ENCODE peak calls at places on chromosomes 3 and 15, in seven cellular contexts. U is SK-N-SH, W is upper lobe of left lung, S is OCI-LY7, L is hepatocyte, O is choroid plexus epithelial cell, J is mammary epithelial cell. V is an unnamed sample.

GRCh38 chr15:61195116-61196002 is 33.7 kb downstream of the RORA start:
- DNase-seq in U (peak), W (no peak), S (peak), L (peak), O (peak), J (peak), V (peak)

GRCh38 chr15:63724760-63725159 is 109.0 kb downstream of the HERC1 start:
- DNase-seq in U (no peak), W (no peak), S (no peak), L (no peak), O (no peak), J (no peak), V (no peak)

GRCh38 chr3:161644871-161645636 is 148.4 kb downstream of the OTOL1 start:
- DNase-seq in U (no peak), W (no peak), S (no peak), L (peak), O (no peak), J (no peak), V (no peak)

GRCh38 chr3:109707642-109708041 is 370.3 kb upstream of the DPPA4 start:
- DNase-seq in U (no peak), W (no peak), S (no peak), L (no peak), O (no peak), J (no peak), V (no peak)

GRCh38 chr15:56919708-56920637 is 1.5 kb downstream of the TCF12 start:
- DNase-seq in U (no peak), W (no peak), S (peak), L (no peak), O (peak), J (peak), V (no peak)

GRCh38 chr15:33154366-33155166 is 39.9 kb downstream of the FMN1 start:
- DNase-seq in U (no peak), W (no peak), S (no peak), L (no peak), O (peak), J (peak), V (no peak)

GRCh38 chr3:123540285-123540684 is 44.6 kb downstream of the HACD2 start:
- DNase-seq in U (no peak), W (no peak), S (no peak), L (no peak), O (no peak), J (no peak), V (no peak)

GRCh38 chr15:29139540-29140459 is 129.8 kb downstream of the NSMCE3 start:
- DNase-seq in U (peak), W (peak), S (peak), L (peak), O (peak), J (no peak), V (no peak)

GRCh38 chr3:54950391-54951003 is 22.6 kb upstream of the LRTM1 start:
- DNase-seq in U (no peak), W (no peak), S (no peak), L (no peak), O (no peak), J (no peak), V (no peak)

GRCh38 chr15:36903922-36904479 is 196.3 kb downstream of the MEIS2 start:
- DNase-seq in U (no peak), W (no peak), S (no peak), L (no peak), O (no peak), J (peak), V (no peak)

GRCh38 chr3:188108703-188109412 is 45.1 kb upstream of the LPP start:
- DNase-seq in U (no peak), W (no peak), S (peak), L (no peak), O (no peak), J (no peak), V (no peak)

GRCh38 chr3:42735021-42735420 is 32.4 kb upstream of the HHATL start:
- DNase-seq in U (no peak), W (no peak), S (no peak), L (no peak), O (no peak), J (no peak), V (no peak)

GRCh38 chr3:10473581-10474438 is 31.6 kb downstream of the ATP2B2 start:
- DNase-seq in U (no peak), W (no peak), S (peak), L (no peak), O (no peak), J (no peak), V (no peak)

GRCh38 chr3:10472877-10473440 is 32.4 kb downstream of the ATP2B2 start:
- DNase-seq in U (no peak), W (no peak), S (no peak), L (no peak), O (no peak), J (no peak), V (no peak)

GRCh38 chr3:10475983-10476382 is 29.4 kb downstream of the ATP2B2 start:
- DNase-seq in U (no peak), W (no peak), S (no peak), L (no peak), O (no peak), J (no peak), V (no peak)

GRCh38 chr3:10474439-10474723 is 31.0 kb downstream of the ATP2B2 start:
- DNase-seq in U (no peak), W (no peak), S (no peak), L (no peak), O (no peak), J (no peak), V (no peak)

DNA sequence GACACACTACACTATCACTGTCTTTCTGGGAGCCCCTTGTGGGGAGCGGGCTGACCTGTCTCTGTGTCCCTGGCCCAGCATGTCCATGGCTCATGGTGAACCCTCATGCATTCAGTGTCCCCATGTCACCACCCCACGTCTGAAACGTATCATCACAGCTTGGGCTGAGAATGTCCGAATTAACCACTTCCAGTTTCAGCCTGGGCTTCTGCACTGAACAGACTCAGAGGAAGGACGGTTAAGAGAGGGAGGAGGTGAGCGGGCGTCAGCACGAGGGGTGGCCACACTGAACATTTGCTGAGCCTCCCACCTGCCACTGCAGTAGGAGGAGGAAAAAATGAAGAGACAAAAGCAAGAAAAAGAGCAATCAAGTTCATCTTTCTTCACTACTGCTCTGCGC is 30.5 kb downstream of the ATP2B2 start:
- DNase-seq in U (no peak), W (no peak), S (peak), L (no peak), O (no peak), J (no peak), V (no peak)
- TF ChIP-seq CTCF in U (no peak), W (no peak), S (no peak), L (no peak), O (no peak), J (no peak), V (no peak)

GRCh38 chr3:184337981-184338380 is 581 bp downstream of the FAM131A start:
- DNase-seq in U (no peak), W (no peak), S (no peak), L (no peak), O (no peak), J (no peak), V (no peak)

GRCh38 chr3:184339016-184339415 is 1.6 kb downstream of the FAM131A start:
- DNase-seq in U (no peak), W (no peak), S (no peak), L (no peak), O (no peak), J (no peak), V (no peak)

GRCh38 chr3:184337315-184337714 is at the start of gene FAM131A:
- DNase-seq in U (no peak), W (no peak), S (no peak), L (no peak), O (no peak), J (no peak), V (no peak)

GRCh38 chr3:184336484-184337230 is 743 bp upstream of the FAM131A start:
- DNase-seq in U (peak), W (no peak), S (peak), L (peak), O (peak), J (peak), V (no peak)

DNA sequence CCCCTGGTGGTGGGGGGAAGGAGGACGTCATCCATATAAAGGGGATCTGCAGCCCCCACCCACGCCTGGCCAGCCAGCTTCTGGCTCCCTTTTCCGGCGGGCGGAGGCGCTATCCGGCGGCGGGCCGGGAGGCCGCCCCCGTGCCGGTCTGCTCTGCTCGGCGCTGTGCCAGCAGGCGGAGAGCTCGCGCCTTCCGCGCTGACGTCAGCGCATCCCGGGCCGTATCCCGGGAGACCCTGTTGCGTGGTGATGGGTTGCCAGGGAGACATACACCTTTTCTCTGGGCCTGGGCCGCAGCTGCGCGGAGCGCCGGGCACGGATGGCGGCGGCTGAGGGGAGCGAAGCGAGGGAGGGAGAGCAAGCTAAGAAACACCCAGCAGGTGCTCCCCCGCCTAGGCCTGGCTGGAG is 1.1 kb downstream of the FAM131A start:
- DNase-seq in U (peak), W (peak), S (no peak), L (peak), O (peak), J (no peak), V (no peak)
- H3K4me3 ChIP-seq in U (peak), W (peak), S (no peak), L (no peak), O (peak), J (no peak), V (no peak)

DNA sequence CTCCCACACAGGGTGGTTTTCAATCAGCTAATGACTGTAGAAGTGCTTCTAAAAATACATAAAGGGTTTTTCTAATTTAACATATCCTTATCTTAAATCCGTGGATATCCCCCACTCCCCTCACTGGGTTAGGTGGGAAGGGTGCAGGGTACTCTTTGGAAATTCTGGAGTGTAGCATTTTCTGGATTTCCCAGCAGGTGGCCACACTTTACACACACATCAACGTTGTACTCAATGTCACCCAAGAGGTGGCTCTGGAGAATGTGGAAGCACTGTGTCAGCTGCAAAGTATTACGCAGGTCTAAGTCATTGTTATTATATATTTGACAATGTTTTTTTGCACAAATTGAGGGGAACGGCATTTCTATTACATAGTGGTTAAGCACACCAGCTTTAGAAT is 168.8 kb downstream of the CHDH start:
- DNase-seq in U (peak), W (no peak), S (peak), L (no peak), O (no peak), J (no peak), V (no peak)
- TF ChIP-seq CTCF in U (peak), W (peak), S (peak), L (peak), O (no peak), J (peak), V (peak)

GRCh38 chr3:78633626-78634025 is 1134.2 kb downstream of the ROBO1 start:
- DNase-seq in U (no peak), W (no peak), S (no peak), L (no peak), O (peak), J (no peak), V (no peak)
- H3K4me3 ChIP-seq in U (no peak), W (no peak), S (no peak), L (no peak), O (no peak), J (no peak), V (no peak)

GRCh38 chr3:194672876-194673275 is 885 bp upstream of the LSG1 start:
- DNase-seq in U (no peak), W (no peak), S (no peak), L (no peak), O (no peak), J (no peak), V (no peak)

GRCh38 chr3:194671511-194671899 is 486 bp downstream of the LSG1 start:
- DNase-seq in U (peak), W (no peak), S (peak), L (peak), O (peak), J (peak), V (no peak)

GRCh38 chr3:194673761-194674160 is 1.8 kb upstream of the LSG1 start:
- DNase-seq in U (no peak), W (no peak), S (no peak), L (no peak), O (no peak), J (no peak), V (no peak)

GRCh38 chr3:194675081-194675640 is 3.2 kb upstream of the LSG1 start:
- DNase-seq in U (no peak), W (no peak), S (no peak), L (no peak), O (no peak), J (peak), V (no peak)

DNA sequence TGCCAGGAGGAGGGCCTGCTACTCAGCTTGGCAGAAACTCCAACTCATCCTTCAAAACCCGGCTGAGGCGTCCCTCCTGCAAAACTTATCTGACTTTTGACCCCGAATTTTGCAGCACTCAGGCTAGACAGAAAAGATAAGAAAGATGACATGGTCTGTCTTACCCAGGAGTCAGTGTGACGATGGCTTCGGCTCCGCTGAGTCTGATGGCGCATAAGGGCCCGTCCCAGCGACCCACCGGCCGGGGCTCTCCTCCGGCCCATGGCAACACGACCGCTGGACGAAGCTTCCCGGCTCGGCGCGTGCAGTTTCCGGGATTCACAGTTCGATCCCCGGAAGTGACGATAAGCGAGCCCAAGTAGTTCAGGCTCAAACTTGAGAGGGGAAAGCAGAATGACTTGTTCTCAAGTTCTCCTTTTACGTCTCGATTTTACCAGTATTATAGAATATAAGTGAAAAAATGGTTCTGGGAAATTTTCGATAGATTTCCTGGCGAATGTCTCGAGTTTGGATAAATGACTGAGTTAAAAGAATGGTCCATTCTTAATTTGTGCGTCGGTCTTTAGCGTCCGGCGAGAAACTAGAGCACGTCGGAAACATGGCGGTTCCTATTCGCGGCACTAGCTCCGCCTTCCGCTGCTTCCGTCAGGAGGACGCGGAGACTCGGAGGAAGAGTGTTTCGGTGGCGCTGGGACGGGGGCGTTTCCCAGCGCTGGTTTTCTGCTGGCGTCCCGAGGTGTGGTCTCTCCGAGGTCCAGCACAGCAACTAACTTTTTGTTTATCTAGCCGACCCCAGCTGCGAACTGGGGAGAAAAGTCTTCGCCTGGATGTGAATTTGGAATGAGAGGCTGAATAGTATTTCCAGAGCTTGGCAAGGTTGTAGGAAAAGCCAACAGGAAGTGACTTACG is at the start of gene LSG1:
- DNase-seq in U (peak), W (peak), S (peak), L (peak), O (peak), J (peak), V (peak)
- TF ChIP-seq CTCF in U (no peak), W (no peak), S (no peak), L (no peak), O (no peak), J (no peak), V (no peak)

DNA sequence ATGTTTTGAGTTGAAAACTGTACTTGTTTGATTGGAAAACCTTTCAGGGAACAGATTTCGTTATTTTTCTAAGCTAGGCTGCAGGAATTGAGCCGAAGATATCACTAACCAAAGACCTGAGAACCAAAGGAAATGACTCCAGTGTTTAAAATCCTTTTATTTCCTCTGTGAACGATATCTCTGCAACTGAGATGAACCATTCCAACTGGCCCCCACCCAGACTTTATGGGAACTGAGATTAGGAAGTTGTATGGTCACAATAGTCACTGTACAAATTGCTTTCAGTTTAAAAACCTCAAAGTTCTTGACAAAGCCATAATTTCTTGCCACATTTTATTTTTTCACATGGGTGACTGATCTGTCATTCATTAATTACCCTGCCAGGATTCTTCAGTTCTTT is 232.4 kb downstream of the RBMS3 start:
- DNase-seq in U (no peak), W (no peak), S (no peak), L (no peak), O (no peak), J (peak), V (no peak)
- H3K4me3 ChIP-seq in U (no peak), W (no peak), S (no peak), L (no peak), O (no peak), J (no peak), V (no peak)

DNA sequence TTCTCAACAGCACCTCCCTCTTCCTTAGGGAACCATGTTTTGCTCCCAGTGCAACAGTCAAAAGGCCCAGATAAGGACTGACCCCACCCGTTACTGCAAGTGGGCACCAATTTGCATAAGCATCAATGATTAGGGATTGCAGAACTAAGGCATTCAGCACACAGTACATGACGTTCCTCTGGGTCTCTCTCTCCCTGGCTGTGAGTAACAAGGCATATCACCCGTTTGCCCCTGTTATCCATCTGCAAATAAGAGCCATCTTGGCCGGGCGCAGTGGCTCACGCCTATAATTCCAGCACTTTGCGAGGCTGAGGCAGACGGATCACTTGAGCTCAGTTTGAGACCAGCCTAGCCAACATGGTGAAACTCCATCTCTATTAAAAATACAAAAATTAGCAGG is 18.8 kb downstream of the MAGI1 start:
- DNase-seq in U (no peak), W (no peak), S (no peak), L (peak), O (no peak), J (no peak), V (no peak)
- TF ChIP-seq CTCF in U (no peak), W (no peak), S (no peak), L (no peak), O (no peak), J (no peak), V (no peak)

V was measured in GM12864.